ENCODE peak calls at places on chromosome 7, in four cellular contexts. W is activated CD8-positive, alpha-beta memory T cell treated with anti-CD3 and anti-CD28 coated beads for 24 hours; N is T-cell; U is CD8-positive, alpha-beta memory T cell. X is an unnamed sample.

GRCh38 chr7:151894131-151895007 is 17.5 kb upstream of the PRKAG2 start:
- DNase-seq in W (no peak), N (no peak), U (no peak), X (no peak)

GRCh38 chr7:4013793-4014192 is 668.3 kb upstream of the FOXK1 start:
- DNase-seq in W (peak; percentile 35), N (no peak), U (no peak), X (no peak)

GRCh38 chr7:49014870-49015269 is 90.5 kb downstream of the CDC14C start:
- DNase-seq in W (no peak), N (no peak), U (no peak), X (no peak)

GRCh38 chr7:149067869-149068268 is 22.6 kb downstream of the ZNF786 start:
- DNase-seq in W (no peak), N (no peak), U (no peak), X (no peak)

GRCh38 chr7:41108821-41109220 is 594.1 kb downstream of the INHBA start:
- DNase-seq in W (no peak), N (no peak), U (no peak), X (no peak)

GRCh38 chr7:143480501-143480900 is 2.8 kb downstream of the TAS2R41 start:
- DNase-seq in W (no peak), N (no peak), U (no peak), X (no peak)

GRCh38 chr7:32507416-32507815 is 12.1 kb downstream of the AVL9 start:
- DNase-seq in W (no peak), N (no peak), U (no peak), X (no peak)

GRCh38 chr7:149670288-149670687 is 103.1 kb downstream of the ZNF467 start:
- DNase-seq in W (no peak), N (no peak), U (no peak), X (no peak)

GRCh38 chr7:124322561-124322960 is 289.7 kb upstream of the TMEM229A start:
- DNase-seq in W (no peak), N (no peak), U (no peak), X (no peak)

X was measured in T-helper 9 cell.